ENCODE peak calls at places on chromosomes 2 and 18, in nine cellular contexts. F is spleen, S is breast epithelium, Z is GM12878, J is K562, W is transverse colon, E is GM23338, G is HCT116, X is prostate gland. U is an unnamed sample.

GRCh38 chr2:23651187-23651983 is 266.4 kb downstream of the KLHL29 start:
- DNase-seq in X (no peak), Z (no peak), E (no peak), F (no peak), G (no peak), S (no peak), W (no peak), J (no peak), U (peak; percentile 8)

GRCh38 chr2:85788603-85789002 is 34.8 kb downstream of the ATOH8 start:
- DNase-seq in Z (no peak), F (peak; percentile 37), X (no peak), J (no peak), E (no peak), W (no peak), G (no peak), S (no peak), U (no peak)

GRCh38 chr2:29130295-29130694 is 15.1 kb downstream of the CLIP4 start:
- DNase-seq in J (peak; percentile 32), F (no peak), Z (no peak), W (no peak), S (no peak), X (no peak), G (no peak), E (peak; percentile 17), U (no peak)

GRCh38 chr2:119792907-119793312 is 33.2 kb downstream of the PTPN4 start:
- DNase-seq in S (no peak), Z (no peak), J (no peak), G (no peak), X (no peak), W (no peak), F (no peak), E (peak; percentile 91), U (no peak)

GRCh38 chr2:241859436-241860183 is 916 bp upstream of the PDCD1 start:
- DNase-seq in X (no peak), J (peak; percentile 71), Z (no peak), G (no peak), W (peak; percentile 47), F (peak; percentile 80), S (no peak), E (no peak), U (no peak)

GRCh38 chr2:48607307-48608014 is 10.2 kb upstream of the GTF2A1L start:
- DNase-seq in J (peak; percentile 45), F (no peak), E (no peak), X (no peak), W (no peak), Z (no peak), G (peak; percentile 68), S (no peak), U (no peak)

GRCh38 chr2:227671170-227671887 is 4.7 kb downstream of the SCYGR5 start:
- DNase-seq in F (no peak), J (no peak), Z (no peak), S (no peak), W (no peak), G (no peak), E (no peak), X (no peak), U (no peak)

GRCh38 chr2:215843579-215843978 is 169.8 kb downstream of the MREG start:
- DNase-seq in S (no peak), G (peak; percentile 31), F (no peak), J (no peak), E (no peak), Z (no peak), W (no peak), X (no peak), U (no peak)

GRCh38 chr2:174992886-174993285 is 12.3 kb downstream of the CHN1 start:
- DNase-seq in G (no peak), F (no peak), W (no peak), S (no peak), J (no peak), Z (no peak), X (no peak), E (no peak), U (no peak)

GRCh38 chr18:75213610-75214009 is 3.0 kb downstream of the TSHZ1 start:
- DNase-seq in F (no peak), X (no peak), G (no peak), W (no peak), E (no peak), Z (no peak), S (no peak), J (no peak), U (no peak)

GRCh38 chr2:104412384-104412783 is 441.5 kb upstream of the POU3F3 start:
- DNase-seq in G (no peak), S (no peak), F (no peak), X (no peak), Z (no peak), W (peak; percentile 33), J (peak; percentile 52), E (peak; percentile 78), U (peak; percentile 12)

GRCh38 chr2:240390091-240391073 is 45.1 kb upstream of the GPC1 start:
- DNase-seq in W (no peak), S (no peak), F (peak; percentile 70), J (no peak), Z (no peak), G (no peak), X (no peak), E (no peak), U (no peak)

GRCh38 chr2:180442860-180443644 is 436.0 kb upstream of the CWC22 start:
- DNase-seq in W (no peak), G (no peak), E (no peak), Z (no peak), X (no peak), J (no peak), F (no peak), S (no peak), U (no peak)

GRCh38 chr2:234292955-234293228 is 204.0 kb downstream of the ARL4C start:
- DNase-seq in S (no peak), E (no peak), W (no peak), Z (no peak), G (no peak), J (no peak), F (no peak), X (no peak), U (no peak)

DNA sequence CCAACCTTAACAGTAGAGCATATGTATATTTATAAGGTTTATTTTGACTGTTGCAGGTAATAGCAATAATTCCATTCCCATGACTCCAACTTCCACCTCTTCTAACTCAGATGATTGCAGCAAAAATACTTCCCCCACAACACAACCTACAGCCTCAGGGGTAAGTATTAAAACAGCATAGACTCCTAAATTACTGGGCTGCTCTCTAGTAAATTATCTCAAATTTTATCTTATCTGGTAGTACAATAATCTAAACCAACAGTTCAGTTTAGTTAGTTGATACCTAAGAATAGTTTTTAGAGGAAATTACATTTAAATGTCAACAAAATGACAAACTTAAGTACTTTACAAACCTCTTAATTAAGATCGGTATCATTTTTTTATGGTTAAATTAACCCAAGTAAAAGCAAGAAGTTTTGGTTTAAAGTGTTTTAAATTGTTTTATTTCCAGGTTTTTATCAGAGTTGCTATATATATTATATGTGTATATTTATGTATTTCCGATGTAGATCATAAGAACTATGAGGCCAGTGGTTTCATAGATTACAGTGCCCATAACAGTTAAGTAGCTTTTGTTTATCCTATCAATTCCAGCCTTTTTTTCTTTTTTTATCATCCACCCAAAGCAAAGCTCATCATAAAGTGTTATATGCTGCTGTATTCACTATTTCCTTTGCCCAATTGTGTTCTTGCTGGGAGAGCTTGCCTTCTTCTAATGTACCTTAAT is 13.7 kb downstream of the GATA6 start:
- DNase-seq in F (no peak), Z (no peak), G (no peak), S (no peak), E (no peak), J (no peak), X (no peak), W (no peak), U (no peak)
- H3K27ac ChIP-seq in F (peak overlapping the region; percentile 22), Z (no peak overlapping the region), G (no peak overlapping the region), S (no peak overlapping the region), E (no peak overlapping the region), J (no peak overlapping the region), X (no peak overlapping the region), W (peak overlapping the region; percentile 34), U (no peak overlapping the region)

GRCh38 chr2:238695538-238695937 is 152.3 kb upstream of the TWIST2 start:
- DNase-seq in F (no peak), Z (no peak), E (no peak), W (no peak), X (peak; percentile 43), G (no peak), S (no peak), J (no peak), U (no peak)
- TF ChIP-seq POLR2AphosphoS5 in F (no peak), Z (no peak), E (no peak), W (no peak), X (peak; percentile 42), G (no peak), S (peak; percentile 22), J (no peak), U (no peak)

GRCh38 chr2:96537066-96537733 is 648 bp downstream of the ARID5A start:
- DNase-seq in J (peak; percentile 58), X (peak; percentile 44), W (peak; percentile 86), E (peak; percentile 62), G (no peak), S (peak; percentile 63), Z (peak; percentile 66), F (peak; percentile 97), U (no peak)
- H3K27ac ChIP-seq in J (peak overlapping the region; percentile 82), X (peak overlapping the region; percentile 86), W (peak overlapping the region; percentile 97), E (no peak overlapping the region), G (peak overlapping the region; percentile 36), S (peak overlapping the region; percentile 95), Z (peak overlapping the region; percentile 92), F (peak overlapping the region; percentile 99), U (peak overlapping the region; percentile 65)

GRCh38 chr18:36185901-36186460 is 1.3 kb upstream of the MOCOS start:
- DNase-seq in Z (no peak), E (no peak), S (no peak), J (no peak), W (no peak), X (no peak), G (no peak), F (peak; percentile 71), U (no peak)

GRCh38 chr18:36187826-36188721 is 777 bp downstream of the MOCOS start:
- DNase-seq in E (peak; percentile 61), S (no peak), Z (no peak), J (peak; percentile 43), X (no peak), F (peak; percentile 77), G (peak; percentile 28), W (no peak), U (no peak)

GRCh38 chr18:36188912-36189311 is 1.6 kb downstream of the MOCOS start:
- DNase-seq in J (no peak), S (no peak), F (no peak), W (no peak), Z (no peak), E (peak; percentile 41), X (no peak), G (no peak), U (no peak)

GRCh38 chr18:36186461-36187137 is 698 bp upstream of the MOCOS start:
- DNase-seq in X (no peak), J (peak; percentile 64), E (peak; percentile 73), F (peak; percentile 80), W (peak; percentile 71), S (no peak), G (no peak), Z (no peak), U (no peak)

DNA sequence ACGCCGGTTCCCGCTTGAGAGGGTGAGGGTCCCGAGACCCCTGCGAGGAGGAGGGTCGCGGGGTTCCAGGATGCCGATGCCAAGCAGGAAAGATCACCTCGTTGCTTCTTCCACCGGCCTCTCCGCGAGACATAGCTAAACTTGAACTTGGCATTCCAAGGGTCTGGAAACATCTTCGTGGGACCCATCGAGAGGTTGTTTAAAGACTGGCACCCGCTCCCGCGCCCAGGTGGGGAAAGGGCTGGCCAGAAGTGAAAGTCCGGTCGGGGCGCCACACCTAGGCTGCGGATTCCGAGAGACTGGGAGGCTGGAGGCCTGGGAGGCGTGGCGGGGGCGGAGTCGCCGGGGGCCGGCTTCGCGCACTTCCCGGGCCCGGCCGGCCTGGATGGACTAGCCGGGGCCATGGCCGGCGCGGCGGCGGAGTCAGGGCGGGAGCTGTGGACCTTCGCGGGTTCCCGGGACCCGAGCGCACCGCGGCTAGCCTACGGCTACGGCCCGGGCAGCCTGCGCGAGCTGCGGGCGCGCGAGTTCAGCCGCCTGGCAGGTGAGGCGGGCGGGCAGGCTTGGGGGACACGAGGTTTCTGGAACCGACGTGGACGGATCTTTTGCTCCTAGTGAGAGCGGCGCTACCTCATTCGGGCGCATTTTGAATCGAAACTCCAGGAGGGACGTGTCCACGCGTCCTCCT is at the start of gene MOCOS:
- DNase-seq in G (peak; percentile 29), Z (no peak), E (peak; percentile 88), S (peak; percentile 68), J (peak; percentile 94), F (peak; percentile 90), W (peak; percentile 90), X (peak; percentile 72), U (no peak)
- TF ChIP-seq POLR2AphosphoS5 in G (peak; percentile 87), Z (no peak), E (peak; percentile 77), S (no peak), J (peak; percentile 54), F (no peak), W (no peak), X (peak; percentile 24), U (no peak)

U was measured in Panc1.